ENCODE peak calls at places on chromosomes 13 and 19, in nine cellular contexts. H, E, X, K, A, P, T, O and L are unnamed samples.
A peak's percentile ranks its signal among the peaks of the same experiment; 100 is the strongest.

GRCh38 chr13:46332772-46333171 is 54.3 kb downstream of the RUBCNL start:
- DNase-seq in A (no peak), O (no peak), E (no peak), K (no peak), T (no peak), X (no peak), P (no peak), H (no peak), L (no peak)

GRCh38 chr19:12779162-12779993 is 4.0 kb upstream of the HOOK2 start:
- DNase-seq in T (peak; percentile 43), K (peak; percentile 54), H (peak; percentile 25), O (peak; percentile 47), A (peak; percentile 27), X (no peak), E (peak; percentile 72), P (no peak), L (no peak)

GRCh38 chr19:5567971-5568407 is 236 bp upstream of the TINCR start:
- DNase-seq in P (no peak), T (no peak), A (no peak), H (peak; percentile 34), X (no peak), O (peak; percentile 51), E (no peak), K (no peak), L (no peak)

GRCh38 chr19:13036366-13036976 is 41.2 kb downstream of the NFIX start:
- DNase-seq in K (no peak), O (peak; percentile 73), H (peak; percentile 84), X (no peak), P (no peak), A (peak; percentile 93), E (peak; percentile 85), T (no peak), L (no peak)

GRCh38 chr13:97749174-97749573 is 204.3 kb upstream of the IPO5 start:
- DNase-seq in E (peak; percentile 85), O (no peak), P (no peak), K (no peak), T (no peak), A (peak; percentile 85), X (no peak), H (peak; percentile 1), L (no peak)

GRCh38 chr19:39865953-39866352 is 19.8 kb upstream of the FBL start:
- DNase-seq in E (no peak), H (no peak), O (no peak), T (no peak), A (no peak), X (no peak), P (no peak), K (no peak), L (no peak)

GRCh38 chr13:50685491-50685890 is 158.0 kb downstream of the DLEU7 start:
- DNase-seq in H (peak; percentile 12), P (no peak), E (peak; percentile 65), T (no peak), X (no peak), A (peak; percentile 30), K (no peak), O (no peak), L (no peak)

GRCh38 chr19:45395524-45396388 is 9.1 kb downstream of the PPP1R13L start:
- DNase-seq in A (no peak), P (no peak), K (peak; percentile 57), H (no peak), T (no peak), X (no peak), E (no peak), O (peak; percentile 48), L (no peak)

GRCh38 chr19:29724102-29724641 is 9.1 kb upstream of the C19orf12 start:
- DNase-seq in K (peak; percentile 46), E (no peak), P (peak; percentile 8), X (no peak), H (no peak), O (peak; percentile 49), T (no peak), A (no peak), L (peak; percentile 36)

GRCh38 chr19:33887891-33888290 is 91.2 kb downstream of the KCTD15 start:
- DNase-seq in K (no peak), A (no peak), P (no peak), E (no peak), X (no peak), H (no peak), O (no peak), T (no peak), L (no peak)

GRCh38 chr19:41705393-41706174 is 2.8 kb upstream of the CEACAM5 start:
- DNase-seq in K (peak; percentile 77), A (peak; percentile 56), E (no peak), X (no peak), P (no peak), H (peak; percentile 46), T (no peak), O (peak; percentile 54), L (peak; percentile 12)

GRCh38 chr19:14476663-14477401 is 1.7 kb upstream of the PTGER1 start:
- DNase-seq in A (peak; percentile 83), E (peak; percentile 54), T (no peak), P (no peak), K (no peak), X (no peak), H (peak; percentile 84), O (peak; percentile 15), L (no peak)

GRCh38 chr13:48492123-48493075 is 40.5 kb downstream of the RCBTB2 start:
- DNase-seq in E (no peak), P (peak; percentile 57), T (peak; percentile 47), K (peak; percentile 55), H (no peak), O (peak; percentile 13), X (peak; percentile 65), A (no peak), L (peak; percentile 51)

GRCh38 chr19:6551607-6552450 is 21.0 kb downstream of the TNFSF9 start:
- DNase-seq in P (peak; percentile 49), X (peak; percentile 52), K (no peak), O (no peak), T (no peak), A (no peak), E (no peak), H (no peak), L (peak; percentile 70)

GRCh38 chr19:737591-738093 is 13.3 kb upstream of the MISP start:
- DNase-seq in E (no peak), O (peak; percentile 70), P (peak; percentile 36), X (peak; percentile 50), T (no peak), K (peak; percentile 72), H (peak; percentile 51), A (peak; percentile 48), L (peak; percentile 49)

GRCh38 chr13:52723181-52723580 is 16.4 kb downstream of the CNMD start:
- DNase-seq in A (no peak), X (no peak), P (no peak), T (no peak), H (no peak), K (no peak), O (no peak), E (no peak), L (no peak)

GRCh38 chr13:108218044-108218974 is at the start of gene ABHD13:
- DNase-seq in K (peak; percentile 94), P (peak; percentile 84), O (peak; percentile 95), X (peak; percentile 85), H (peak; percentile 90), A (peak; percentile 95), T (peak; percentile 46), E (peak; percentile 94), L (peak; percentile 90)